ENCODE peak calls at places on chromosomes 7 and 10, in four cellular contexts. R, K, A and U are unnamed samples.

GRCh38 chr7:22702516-22702915 is 24.5 kb upstream of the IL6 start:
- DNase-seq in A (no peak), K (no peak), R (peak), U (no peak)

GRCh38 chr7:927031-927671 is 27.3 kb downstream of the ADAP1 start:
- DNase-seq in R (no peak), K (peak), A (no peak), U (no peak)

GRCh38 chr7:82317257-82317721 is 126.3 kb downstream of the CACNA2D1 start:
- DNase-seq in R (no peak), A (no peak), K (no peak), U (no peak)

GRCh38 chr7:134888141-134888740 is 98.1 kb upstream of the AGBL3 start:
- DNase-seq in A (no peak), R (no peak), K (no peak), U (peak)

GRCh38 chr7:30743371-30744074 is 8.4 kb upstream of the INMT start:
- DNase-seq in A (peak), K (peak), R (peak), U (peak)

GRCh38 chr10:59456199-59456598 is 93.8 kb upstream of the FAM13C start:
- DNase-seq in R (no peak), A (no peak), K (no peak), U (no peak)

GRCh38 chr10:33900591-33900990 is 566.1 kb upstream of the NRP1 start:
- DNase-seq in R (peak), K (no peak), A (peak), U (peak)

GRCh38 chr10:30075487-30075886 is 16.1 kb upstream of the JCAD start:
- DNase-seq in A (no peak), K (no peak), R (no peak), U (no peak)

GRCh38 chr10:85741626-85742300 is 624.8 kb downstream of the GRID1 start:
- DNase-seq in K (no peak), A (no peak), R (no peak), U (no peak)

GRCh38 chr10:69874464-69874863 is 72.8 kb downstream of the COL13A1 start:
- DNase-seq in R (peak), A (peak), K (no peak), U (peak)

GRCh38 chr7:54783952-54784351 is 24.9 kb upstream of the SEC61G start:
- DNase-seq in R (no peak), A (no peak), K (no peak), U (no peak)

GRCh38 chr10:57785546-57785945 is 482.1 kb downstream of the IPMK start:
- DNase-seq in A (no peak), K (no peak), R (no peak), U (no peak)

GRCh38 chr10:114911801-114912479 is 26.1 kb upstream of the TRUB1 start:
- DNase-seq in A (peak), R (no peak), K (no peak), U (no peak)

GRCh38 chr10:126397640-126398382 is 9.5 kb upstream of the ADAM12 start:
- DNase-seq in A (peak), K (no peak), R (peak), U (peak)

GRCh38 chr10:31927597-31928530 is 767 bp downstream of the ARHGAP12 start:
- DNase-seq in A (peak), K (peak), R (peak), U (peak)

GRCh38 chr7:17696422-17696821 is 243.9 kb downstream of the SNX13 start:
- DNase-seq in K (peak), R (peak), A (peak), U (peak)

GRCh38 chr10:121113906-121114305 is 262.7 kb downstream of the WDR11 start:
- DNase-seq in A (no peak), R (no peak), K (no peak), U (no peak)

GRCh38 chr10:93751832-93752231 is 5.9 kb upstream of the LGI1 start:
- DNase-seq in K (no peak), A (peak), R (peak), U (peak)

GRCh38 chr7:3984456-3984855 is 683.4 kb downstream of the SDK1 start:
- DNase-seq in R (no peak), K (no peak), A (no peak), U (peak)

GRCh38 chr10:9766762-9767161 is 1250.9 kb upstream of the CELF2 start:
- DNase-seq in R (no peak), K (no peak), A (no peak), U (no peak)

GRCh38 chr7:4472739-4473138 is 209.4 kb upstream of the FOXK1 start:
- DNase-seq in K (no peak), A (no peak), R (no peak), U (no peak)

GRCh38 chr7:79244482-79244881 is 209.0 kb downstream of the MAGI2 start:
- DNase-seq in A (no peak), R (no peak), K (no peak), U (no peak)

GRCh38 chr10:7121154-7121797 is 289.6 kb downstream of the SFMBT2 start:
- DNase-seq in R (peak), K (peak), A (peak), U (peak)

GRCh38 chr7:105876964-105877601 is 684 bp upstream of the ATXN7L1 start:
- DNase-seq in R (peak), A (peak), K (peak), U (peak)

GRCh38 chr7:50693475-50693874 is 89.2 kb downstream of the GRB10 start:
- DNase-seq in A (no peak), K (no peak), R (no peak), U (no peak)

GRCh38 chr7:15832996-15833395 is 146.5 kb upstream of the MEOX2 start:
- DNase-seq in A (peak), R (no peak), K (peak), U (no peak)

GRCh38 chr10:15387021-15387420 is 15.9 kb upstream of the FAM171A1 start:
- DNase-seq in R (no peak), K (no peak), A (no peak), U (no peak)

GRCh38 chr7:17781491-17782215 is 158.6 kb downstream of the SNX13 start:
- DNase-seq in K (no peak), A (peak), R (peak), U (peak)

GRCh38 chr10:108721874-108722273 is 1201.4 kb downstream of the XPNPEP1 start:
- DNase-seq in K (no peak), R (no peak), A (no peak), U (no peak)

GRCh38 chr10:129021597-129022304 is 445.3 kb upstream of the MGMT start:
- DNase-seq in A (peak), K (peak), R (no peak), U (no peak)

GRCh38 chr7:30702200-30702599 is 19.9 kb upstream of the CRHR2 start:
- DNase-seq in A (no peak), R (no peak), K (no peak), U (peak)

GRCh38 chr7:159033473-159033825 is 111.2 kb downstream of the VIPR2 start:
- DNase-seq in A (no peak), R (no peak), K (no peak), U (no peak)

GRCh38 chr10:4051011-4051407 is 266.0 kb upstream of the KLF6 start:
- DNase-seq in R (peak), A (peak), K (no peak), U (no peak)

GRCh38 chr7:158786898-158787297 is 42.4 kb downstream of the ESYT2 start:
- DNase-seq in A (no peak), R (no peak), K (no peak), U (no peak)

GRCh38 chr10:132862485-132863420 is 76.8 kb upstream of the NKX6-2 start:
- DNase-seq in A (no peak), R (no peak), K (peak), U (no peak)

GRCh38 chr7:26284995-26285632 is 6.5 kb upstream of the SNX10 start:
- DNase-seq in R (no peak), A (no peak), K (no peak), U (peak)

GRCh38 chr7:102933763-102934162 is 21.0 kb downstream of the LRRC17 start:
- DNase-seq in K (peak), A (peak), R (peak), U (no peak)

GRCh38 chr10:74786126-74786525 is 40.3 kb upstream of the KAT6B start:
- DNase-seq in A (no peak), K (no peak), R (peak), U (no peak)
- TF ChIP-seq CTCF in A (no peak), K (no peak), R (no peak), U (no peak)

GRCh38 chr7:20328692-20329091 is 2.0 kb upstream of the ITGB8 start:
- DNase-seq in R (no peak), A (no peak), K (no peak), U (no peak)

GRCh38 chr7:20331231-20331880 is 656 bp downstream of the ITGB8 start:
- DNase-seq in A (peak), R (peak), K (peak), U (no peak)

GRCh38 chr7:20330797-20331230 is at the start of gene ITGB8:
- DNase-seq in K (peak), R (no peak), A (no peak), U (peak)

GRCh38 chr7:20329389-20330175 is 1.1 kb upstream of the ITGB8 start:
- DNase-seq in R (peak), K (peak), A (peak), U (peak)

GRCh38 chr7:20330176-20330796 is 414 bp upstream of the ITGB8 start:
- DNase-seq in R (peak), K (peak), A (peak), U (peak)
- TF ChIP-seq CTCF in R (no peak), K (no peak), A (no peak), U (no peak)

GRCh38 chr10:101139421-101139911 is 8.4 kb downstream of the TLX1 start:
- DNase-seq in R (no peak), K (no peak), A (peak), U (no peak)
- TF ChIP-seq CTCF in R (peak), K (peak), A (peak), U (peak)

DNA sequence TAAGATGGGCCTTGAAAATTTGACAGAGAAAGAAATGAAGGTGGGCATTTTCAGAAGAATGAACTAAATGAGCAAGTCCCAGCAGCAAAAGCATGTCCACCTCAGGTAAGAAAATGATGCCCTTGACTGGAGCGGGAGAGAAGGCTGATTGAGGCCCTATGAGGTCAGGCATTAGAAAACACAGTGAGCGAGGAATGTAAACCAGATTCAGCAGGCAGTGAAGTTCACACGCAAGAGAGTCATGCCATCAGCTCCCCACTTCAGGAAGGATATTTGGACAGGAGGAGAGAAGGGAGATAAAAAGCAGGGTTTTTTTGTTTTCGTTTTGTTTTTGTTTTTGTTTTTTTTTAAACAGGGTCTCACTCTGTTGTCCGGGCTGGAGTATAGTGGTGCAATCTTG is 166.4 kb downstream of the PPP1R17 start:
- DNase-seq in R (peak), K (no peak), A (no peak), U (no peak)
- TF ChIP-seq CTCF in R (no peak), K (no peak), A (no peak), U (no peak)